ENCODE peak calls at places on chromosomes 6 and 20, in five cellular contexts. One of them, this sample, is unnamed.

GRCh38 chr20:46174469-46175126 is 56.5 kb downstream of the CD40 start:
- DNase-seq in astrocyte of the spinal cord: peak
- DNase-seq in lung microvascular endothelial cell: peak
- DNase-seq in WTC11: peak
- DNase-seq in GM19239: peak
- DNase-seq in this sample: peak

GRCh38 chr20:41142241-41142640 is 4.9 kb downstream of the PLCG1 start:
- DNase-seq in GM19239: no peak
- DNase-seq in lung microvascular endothelial cell: no peak
- DNase-seq in astrocyte of the spinal cord: no peak
- DNase-seq in WTC11: no peak
- DNase-seq in this sample: no peak

GRCh38 chr6:75402296-75402695 is 91.3 kb downstream of the FILIP1 start:
- DNase-seq in GM19239: no peak
- DNase-seq in WTC11: no peak
- DNase-seq in lung microvascular endothelial cell: peak
- DNase-seq in astrocyte of the spinal cord: peak
- DNase-seq in this sample: peak

GRCh38 chr20:57102160-57102559 is 164.3 kb downstream of the BMP7 start:
- DNase-seq in WTC11: no peak
- DNase-seq in lung microvascular endothelial cell: no peak
- DNase-seq in astrocyte of the spinal cord: no peak
- DNase-seq in GM19239: no peak
- DNase-seq in this sample: no peak

GRCh38 chr20:41061155-41061554 is 32.5 kb downstream of the TOP1 start:
- DNase-seq in WTC11: no peak
- DNase-seq in GM19239: no peak
- DNase-seq in lung microvascular endothelial cell: no peak
- DNase-seq in astrocyte of the spinal cord: no peak
- DNase-seq in this sample: no peak

GRCh38 chr6:4174042-4174441 is 38.7 kb upstream of the ECI2 start:
- DNase-seq in lung microvascular endothelial cell: no peak
- DNase-seq in GM19239: no peak
- DNase-seq in WTC11: no peak
- DNase-seq in astrocyte of the spinal cord: no peak
- DNase-seq in this sample: no peak

GRCh38 chr6:25462235-25462897 is 183.2 kb downstream of the CARMIL1 start:
- DNase-seq in WTC11: no peak
- DNase-seq in GM19239: no peak
- DNase-seq in astrocyte of the spinal cord: no peak
- DNase-seq in lung microvascular endothelial cell: no peak
- DNase-seq in this sample: no peak

GRCh38 chr20:50580016-50580747 is 70.0 kb downstream of the PTPN1 start:
- DNase-seq in WTC11: peak
- DNase-seq in astrocyte of the spinal cord: peak
- DNase-seq in GM19239: no peak
- DNase-seq in lung microvascular endothelial cell: peak
- DNase-seq in this sample: peak

GRCh38 chr6:119170427-119171407 is 92.3 kb upstream of the FAM184A start:
- DNase-seq in lung microvascular endothelial cell: no peak
- DNase-seq in WTC11: no peak
- DNase-seq in GM19239: no peak
- DNase-seq in astrocyte of the spinal cord: no peak
- DNase-seq in this sample: no peak